ENCODE peak calls at places on chromosomes 13 and 19, in four cellular contexts. One of them, this sample, is unnamed.

GRCh38 chr13:106052200-106052767 is 483.2 kb downstream of the EFNB2 start:
- DNase-seq in fibroblast of the aortic adventitia: no peak
- DNase-seq in mammary epithelial cell: no peak
- DNase-seq in left ventricle myocardium inferior: no peak
- DNase-seq in this sample: peak

GRCh38 chr19:49489601-49490167 is 2.3 kb downstream of the RPL13A start:
- DNase-seq in fibroblast of the aortic adventitia: no peak
- DNase-seq in mammary epithelial cell: no peak
- DNase-seq in left ventricle myocardium inferior: no peak
- DNase-seq in this sample: no peak

GRCh38 chr19:7925171-7925837 is 631 bp downstream of the CTXN1 start:
- DNase-seq in fibroblast of the aortic adventitia: peak
- DNase-seq in mammary epithelial cell: no peak
- DNase-seq in left ventricle myocardium inferior: peak
- DNase-seq in this sample: peak

GRCh38 chr19:55080915-55081772 is 5.5 kb downstream of the EPS8L1 start:
- DNase-seq in fibroblast of the aortic adventitia: peak
- DNase-seq in mammary epithelial cell: peak
- DNase-seq in left ventricle myocardium inferior: peak
- DNase-seq in this sample: peak

GRCh38 chr19:47417107-47417745 is 2.1 kb downstream of the MEIS3 start:
- DNase-seq in fibroblast of the aortic adventitia: no peak
- DNase-seq in mammary epithelial cell: no peak
- DNase-seq in left ventricle myocardium inferior: no peak
- DNase-seq in this sample: no peak

GRCh38 chr13:28355822-28356371 is 139.0 kb downstream of the FLT1 start:
- DNase-seq in fibroblast of the aortic adventitia: peak
- DNase-seq in mammary epithelial cell: no peak
- DNase-seq in left ventricle myocardium inferior: no peak
- DNase-seq in this sample: peak

GRCh38 chr13:86569119-86569518 is 769.9 kb upstream of the SLITRK6 start:
- DNase-seq in fibroblast of the aortic adventitia: no peak
- DNase-seq in mammary epithelial cell: no peak
- DNase-seq in left ventricle myocardium inferior: no peak
- DNase-seq in this sample: no peak

GRCh38 chr13:61908906-61909305 is 493.3 kb upstream of the PCDH20 start:
- DNase-seq in fibroblast of the aortic adventitia: no peak
- DNase-seq in mammary epithelial cell: no peak
- DNase-seq in left ventricle myocardium inferior: no peak
- DNase-seq in this sample: no peak

GRCh38 chr13:63605403-63605802 is 2189.8 kb upstream of the PCDH20 start:
- DNase-seq in fibroblast of the aortic adventitia: no peak
- DNase-seq in mammary epithelial cell: no peak
- DNase-seq in left ventricle myocardium inferior: no peak
- DNase-seq in this sample: no peak

GRCh38 chr13:51532736-51533197 is 51.5 kb upstream of the WDFY2 start:
- DNase-seq in fibroblast of the aortic adventitia: no peak
- DNase-seq in mammary epithelial cell: no peak
- DNase-seq in left ventricle myocardium inferior: no peak
- DNase-seq in this sample: no peak

GRCh38 chr19:44757057-44757734 is 8.7 kb downstream of the BCL3 start:
- DNase-seq in fibroblast of the aortic adventitia: peak
- DNase-seq in mammary epithelial cell: no peak
- DNase-seq in left ventricle myocardium inferior: peak
- DNase-seq in this sample: peak

GRCh38 chr13:90839061-90839460 is 508.4 kb upstream of the MIR17HG start:
- DNase-seq in fibroblast of the aortic adventitia: no peak
- DNase-seq in mammary epithelial cell: peak
- DNase-seq in left ventricle myocardium inferior: no peak
- DNase-seq in this sample: no peak

GRCh38 chr19:51161266-51161665 is 19.2 kb downstream of the SIGLEC7 start:
- DNase-seq in fibroblast of the aortic adventitia: no peak
- DNase-seq in mammary epithelial cell: peak
- DNase-seq in left ventricle myocardium inferior: no peak
- DNase-seq in this sample: no peak

GRCh38 chr19:39833464-39834286 is at the start of gene DYRK1B:
- DNase-seq in fibroblast of the aortic adventitia: peak
- DNase-seq in mammary epithelial cell: peak
- DNase-seq in left ventricle myocardium inferior: peak
- DNase-seq in this sample: peak

GRCh38 chr19:32322541-32322940 is 22.9 kb upstream of the ZNF507 start:
- DNase-seq in fibroblast of the aortic adventitia: no peak
- DNase-seq in mammary epithelial cell: no peak
- DNase-seq in left ventricle myocardium inferior: no peak
- DNase-seq in this sample: no peak

GRCh38 chr19:56076413-56076998 is 44.6 kb downstream of the ZNF787 start:
- DNase-seq in fibroblast of the aortic adventitia: peak
- DNase-seq in mammary epithelial cell: peak
- DNase-seq in left ventricle myocardium inferior: no peak
- DNase-seq in this sample: peak

GRCh38 chr13:28492527-28493367 is 2.2 kb downstream of the FLT1 start:
- DNase-seq in fibroblast of the aortic adventitia: no peak
- DNase-seq in mammary epithelial cell: no peak
- DNase-seq in left ventricle myocardium inferior: no peak
- DNase-seq in this sample: peak

GRCh38 chr13:105196052-105196451 is 1339.4 kb downstream of the EFNB2 start:
- DNase-seq in fibroblast of the aortic adventitia: peak
- DNase-seq in mammary epithelial cell: no peak
- DNase-seq in left ventricle myocardium inferior: no peak
- DNase-seq in this sample: peak

GRCh38 chr13:23679214-23679613 is 109.0 kb downstream of the TNFRSF19 start:
- DNase-seq in fibroblast of the aortic adventitia: no peak
- DNase-seq in mammary epithelial cell: no peak
- DNase-seq in left ventricle myocardium inferior: no peak
- DNase-seq in this sample: peak

GRCh38 chr19:43777163-43777700 is 3.5 kb downstream of the KCNN4 start:
- DNase-seq in fibroblast of the aortic adventitia: no peak
- DNase-seq in mammary epithelial cell: peak
- DNase-seq in left ventricle myocardium inferior: no peak
- DNase-seq in this sample: no peak

GRCh38 chr13:51249767-51250741 is 27.9 kb downstream of the FAM124A start:
- DNase-seq in fibroblast of the aortic adventitia: no peak
- DNase-seq in mammary epithelial cell: no peak
- DNase-seq in left ventricle myocardium inferior: no peak
- DNase-seq in this sample: no peak

GRCh38 chr13:38223093-38223492 is 126.6 kb upstream of the UFM1 start:
- DNase-seq in fibroblast of the aortic adventitia: peak
- DNase-seq in mammary epithelial cell: no peak
- DNase-seq in left ventricle myocardium inferior: no peak
- DNase-seq in this sample: no peak

GRCh38 chr19:8045872-8046568 is 6.5 kb upstream of the CCL25 start:
- DNase-seq in fibroblast of the aortic adventitia: no peak
- DNase-seq in mammary epithelial cell: no peak
- DNase-seq in left ventricle myocardium inferior: no peak
- DNase-seq in this sample: no peak

GRCh38 chr13:102333320-102334181 is 68.3 kb downstream of the FGF14 start:
- DNase-seq in fibroblast of the aortic adventitia: no peak
- DNase-seq in mammary epithelial cell: no peak
- DNase-seq in left ventricle myocardium inferior: no peak
- DNase-seq in this sample: peak

GRCh38 chr19:47790398-47790814 is 11.9 kb downstream of the SELENOW start:
- DNase-seq in fibroblast of the aortic adventitia: peak
- DNase-seq in mammary epithelial cell: peak
- DNase-seq in left ventricle myocardium inferior: peak
- DNase-seq in this sample: peak

GRCh38 chr13:98433654-98434053 is 143.3 kb downstream of the STK24 start:
- DNase-seq in fibroblast of the aortic adventitia: no peak
- DNase-seq in mammary epithelial cell: no peak
- DNase-seq in left ventricle myocardium inferior: no peak
- DNase-seq in this sample: no peak

GRCh38 chr19:49685845-49686332 is 3.5 kb upstream of the ADM5 start:
- DNase-seq in fibroblast of the aortic adventitia: no peak
- DNase-seq in mammary epithelial cell: no peak
- DNase-seq in left ventricle myocardium inferior: no peak
- DNase-seq in this sample: no peak

GRCh38 chr19:8111376-8111775 is 38.0 kb downstream of the FBN3 start:
- DNase-seq in fibroblast of the aortic adventitia: no peak
- DNase-seq in mammary epithelial cell: no peak
- DNase-seq in left ventricle myocardium inferior: no peak
- DNase-seq in this sample: no peak

GRCh38 chr13:110583178-110583865 is 21.8 kb upstream of the RAB20 start:
- DNase-seq in fibroblast of the aortic adventitia: no peak
- DNase-seq in mammary epithelial cell: no peak
- DNase-seq in left ventricle myocardium inferior: no peak
- DNase-seq in this sample: no peak

GRCh38 chr19:1039646-1040475 is at the start of gene ABCA7:
- DNase-seq in fibroblast of the aortic adventitia: peak
- DNase-seq in mammary epithelial cell: peak
- DNase-seq in left ventricle myocardium inferior: peak
- DNase-seq in this sample: peak
- TF ChIP-seq CTCF in fibroblast of the aortic adventitia: no peak
- TF ChIP-seq CTCF in mammary epithelial cell: peak
- TF ChIP-seq CTCF in left ventricle myocardium inferior: no peak
- TF ChIP-seq CTCF in this sample: no peak

DNA sequence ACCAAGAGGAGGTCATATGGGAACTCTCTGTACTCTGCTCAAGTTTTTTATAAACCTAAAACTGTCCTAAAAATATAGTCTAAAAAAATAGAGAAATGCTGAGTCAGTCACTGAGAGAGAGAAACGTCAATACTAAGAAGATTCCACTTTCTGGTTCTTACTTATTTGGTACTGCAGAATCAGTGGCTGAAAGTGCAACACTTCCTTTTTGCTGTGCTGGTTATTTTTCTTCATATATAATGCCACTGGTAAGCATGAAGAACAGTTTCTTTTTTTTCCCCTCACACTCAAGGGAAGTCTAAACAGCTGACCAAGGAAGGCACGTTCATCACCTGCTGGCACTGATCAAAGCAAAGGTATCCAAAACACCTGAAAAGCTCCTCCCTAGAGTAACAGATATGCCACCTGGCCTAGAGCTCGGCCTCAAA is 44.3 kb upstream of the N4BP2L1 start:
- DNase-seq in fibroblast of the aortic adventitia: peak
- DNase-seq in mammary epithelial cell: no peak
- DNase-seq in left ventricle myocardium inferior: no peak
- DNase-seq in this sample: peak
- H3K4me3 ChIP-seq in fibroblast of the aortic adventitia: no peak
- H3K4me3 ChIP-seq in mammary epithelial cell: no peak
- H3K4me3 ChIP-seq in left ventricle myocardium inferior: no peak
- H3K4me3 ChIP-seq in this sample: no peak

DNA sequence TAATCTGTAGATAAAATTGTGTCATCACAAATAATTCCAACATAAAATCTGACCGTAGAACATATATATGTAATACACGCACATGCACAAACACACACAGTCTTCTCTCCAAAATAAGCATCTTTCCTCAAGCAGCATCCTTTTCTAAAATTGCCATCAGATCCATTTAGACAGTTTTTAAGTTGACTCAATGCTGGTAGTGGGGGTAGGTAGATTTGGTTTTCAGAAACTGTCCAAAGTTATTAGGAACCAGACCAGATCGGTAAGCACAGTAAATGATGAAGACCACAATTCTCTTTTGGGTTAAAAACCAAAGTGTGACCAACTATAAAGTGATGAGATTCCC is 64.6 kb downstream of the SERP2 start:
- DNase-seq in fibroblast of the aortic adventitia: no peak
- DNase-seq in mammary epithelial cell: no peak
- DNase-seq in left ventricle myocardium inferior: no peak
- DNase-seq in this sample: no peak
- TF ChIP-seq CTCF in fibroblast of the aortic adventitia: no peak
- TF ChIP-seq CTCF in mammary epithelial cell: no peak
- TF ChIP-seq CTCF in left ventricle myocardium inferior: no peak
- TF ChIP-seq CTCF in this sample: peak

DNA sequence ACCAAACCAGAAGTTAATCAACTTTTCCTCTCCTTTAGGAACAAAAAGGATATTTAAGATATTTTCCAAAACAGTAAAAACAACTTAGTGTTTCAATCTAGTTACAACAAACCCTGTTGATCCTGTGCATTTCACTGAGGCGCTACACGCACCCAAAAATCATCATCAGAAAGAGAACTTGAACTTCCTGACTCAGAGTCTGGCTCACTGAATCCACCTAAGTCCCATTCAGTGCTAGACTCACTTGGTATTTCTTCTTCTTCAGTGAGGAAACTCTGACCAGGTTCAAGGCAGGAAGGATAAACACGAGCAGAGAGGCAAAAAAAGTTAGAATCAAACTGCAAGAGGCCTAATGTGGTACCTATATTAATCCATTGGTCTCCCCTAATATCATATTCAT is 2.2 kb downstream of the KBTBD6 start:
- DNase-seq in fibroblast of the aortic adventitia: no peak
- DNase-seq in mammary epithelial cell: no peak
- DNase-seq in left ventricle myocardium inferior: no peak
- DNase-seq in this sample: no peak
- H3K4me3 ChIP-seq in fibroblast of the aortic adventitia: peak
- H3K4me3 ChIP-seq in mammary epithelial cell: peak
- H3K4me3 ChIP-seq in left ventricle myocardium inferior: peak
- H3K4me3 ChIP-seq in this sample: peak

GRCh38 chr19:12649941-12650340 is 16.6 kb downstream of the MAN2B1 start:
- DNase-seq in fibroblast of the aortic adventitia: no peak
- DNase-seq in mammary epithelial cell: no peak
- DNase-seq in left ventricle myocardium inferior: no peak
- DNase-seq in this sample: no peak

GRCh38 chr19:12647047-12647446 is 19.5 kb downstream of the MAN2B1 start:
- DNase-seq in fibroblast of the aortic adventitia: no peak
- DNase-seq in mammary epithelial cell: no peak
- DNase-seq in left ventricle myocardium inferior: no peak
- DNase-seq in this sample: no peak

GRCh38 chr19:12646551-12646950 is 20.0 kb downstream of the MAN2B1 start:
- DNase-seq in fibroblast of the aortic adventitia: no peak
- DNase-seq in mammary epithelial cell: no peak
- DNase-seq in left ventricle myocardium inferior: no peak
- DNase-seq in this sample: no peak

GRCh38 chr19:12648088-12648487 is 18.5 kb downstream of the MAN2B1 start:
- DNase-seq in fibroblast of the aortic adventitia: no peak
- DNase-seq in mammary epithelial cell: no peak
- DNase-seq in left ventricle myocardium inferior: no peak
- DNase-seq in this sample: no peak

DNA sequence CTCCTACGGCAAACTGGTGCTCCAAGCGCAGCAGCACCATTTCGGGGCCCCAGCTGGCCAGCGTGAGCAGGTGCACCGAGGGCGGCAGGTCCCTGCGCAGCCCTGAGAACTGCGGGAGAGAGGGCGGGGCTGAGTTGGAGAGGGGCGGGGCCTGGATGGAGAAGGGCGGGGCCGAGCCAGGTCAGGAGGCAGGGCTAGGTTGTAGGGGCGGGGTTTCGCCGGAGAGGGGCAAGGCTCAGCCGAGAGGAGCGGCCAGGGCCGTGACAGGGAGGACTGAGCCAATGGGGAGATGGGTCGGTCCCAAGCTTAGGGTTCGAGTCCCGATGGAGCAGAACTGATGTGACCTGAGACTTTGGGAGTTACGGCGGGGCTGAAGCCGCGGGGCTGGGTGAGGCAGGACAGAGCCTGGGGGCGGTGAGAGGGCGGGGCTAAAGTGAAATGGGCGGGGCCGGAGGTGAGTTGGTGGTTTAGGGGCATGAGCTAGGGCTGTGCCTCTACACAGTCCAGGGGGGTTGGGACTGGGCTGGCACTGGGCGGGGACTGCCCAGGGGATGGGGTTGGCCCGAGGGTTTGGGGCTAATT is 19.0 kb downstream of the MAN2B1 start:
- DNase-seq in fibroblast of the aortic adventitia: no peak
- DNase-seq in mammary epithelial cell: no peak
- DNase-seq in left ventricle myocardium inferior: no peak
- DNase-seq in this sample: peak
- TF ChIP-seq CTCF in fibroblast of the aortic adventitia: no peak
- TF ChIP-seq CTCF in mammary epithelial cell: no peak
- TF ChIP-seq CTCF in left ventricle myocardium inferior: no peak
- TF ChIP-seq CTCF in this sample: no peak

This sample was measured in fibroblast of villous mesenchyme.